ENCODE peak calls at places on chromosome 4, in eight cellular contexts. H is effector memory CD8-positive, alpha-beta T cell; B is endothelial cell; T is T-helper 9 cell; Q is activated CD4-positive, alpha-beta T cell treated with anti-CD3 and anti-CD28 coated beads for 4 hours; J is AG08396; P is stimulated activated CD4-positive, alpha-beta T cell treated with anti-CD3 and anti-CD28 coated beads, Interleukin-15, amount 100 ng/mL, for 1 hour; G is activated CD8-positive, alpha-beta memory T cell treated with anti-CD3 and anti-CD28 coated beads, Interleukin-2, amount 50 U/mL, for 48 hours. X is an unnamed sample.

GRCh38 chr4:128810331-128810870 is 901 bp downstream of the JADE1 start:
- DNase-seq in H (peak), B (peak), T (no peak), Q (peak), J (peak), P (no peak), G (peak), X (no peak)

GRCh38 chr4:13432453-13432852 is 51.7 kb downstream of the RAB28 start:
- DNase-seq in H (no peak), B (no peak), T (no peak), Q (no peak), J (no peak), P (no peak), G (no peak), X (no peak)

GRCh38 chr4:42638993-42639392 is 17.9 kb downstream of the ATP8A1 start:
- DNase-seq in H (no peak), B (no peak), T (no peak), Q (no peak), J (no peak), P (no peak), G (no peak), X (no peak)

GRCh38 chr4:7430368-7430964 is 4.3 kb downstream of the PSAPL1 start:
- DNase-seq in H (no peak), B (no peak), T (no peak), Q (no peak), J (no peak), P (no peak), G (no peak), X (no peak)

GRCh38 chr4:40601641-40602040 is 28.0 kb downstream of the RBM47 start:
- DNase-seq in H (no peak), B (no peak), T (no peak), Q (no peak), J (no peak), P (no peak), G (no peak), X (no peak)

GRCh38 chr4:113636438-113636818 is 125.1 kb downstream of the CAMK2D start:
- DNase-seq in H (peak), B (no peak), T (no peak), Q (peak), J (no peak), P (no peak), G (no peak), X (no peak)

GRCh38 chr4:20684852-20685763 is 15.2 kb upstream of the PACRGL start:
- DNase-seq in H (no peak), B (no peak), T (no peak), Q (no peak), J (peak), P (no peak), G (no peak), X (no peak)

GRCh38 chr4:78845469-78845868 is 69.3 kb downstream of the BMP2K start:
- DNase-seq in H (no peak), B (no peak), T (no peak), Q (no peak), J (no peak), P (no peak), G (no peak), X (no peak)

GRCh38 chr4:25674386-25674785 is 18.7 kb downstream of the SLC34A2 start:
- DNase-seq in H (no peak), B (no peak), T (no peak), Q (no peak), J (no peak), P (no peak), G (no peak), X (no peak)

GRCh38 chr4:113407409-113407808 is 354.1 kb downstream of the CAMK2D start:
- DNase-seq in H (no peak), B (no peak), T (no peak), Q (no peak), J (no peak), P (no peak), G (no peak), X (no peak)

GRCh38 chr4:74161676-74162450 is 3.9 kb downstream of the MTHFD2L start:
- DNase-seq in H (no peak), B (no peak), T (no peak), Q (no peak), J (no peak), P (no peak), G (no peak), X (no peak)

GRCh38 chr4:103375278-103375677 is 177.1 kb upstream of the CENPE start:
- DNase-seq in H (no peak), B (no peak), T (no peak), Q (no peak), J (no peak), P (no peak), G (no peak), X (peak)

GRCh38 chr4:3257125-3257690 is 8.2 kb downstream of the MSANTD1 start:
- DNase-seq in H (no peak), B (no peak), T (no peak), Q (no peak), J (no peak), P (no peak), G (peak), X (no peak)

GRCh38 chr4:25782482-25782881 is 80.3 kb downstream of the SEL1L3 start:
- DNase-seq in H (no peak), B (no peak), T (no peak), Q (no peak), J (no peak), P (no peak), G (no peak), X (no peak)

GRCh38 chr4:135050086-135050717 is 848.6 kb upstream of the PABPC4L start:
- DNase-seq in H (no peak), B (no peak), T (no peak), Q (no peak), J (peak), P (no peak), G (no peak), X (no peak)

GRCh38 chr4:136818811-136819210 is 713.5 kb downstream of the PCDH18 start:
- DNase-seq in H (no peak), B (no peak), T (no peak), Q (no peak), J (no peak), P (no peak), G (no peak), X (no peak)

GRCh38 chr4:23219779-23220408 is 527.2 kb downstream of the GBA3 start:
- DNase-seq in H (no peak), B (no peak), T (no peak), Q (no peak), J (no peak), P (no peak), G (no peak), X (no peak)

GRCh38 chr4:127698789-127699200 is 31.4 kb upstream of the SLC25A31 start:
- DNase-seq in H (no peak), B (no peak), T (no peak), Q (no peak), J (peak), P (no peak), G (no peak), X (peak)

GRCh38 chr4:38414410-38414809 is 249.6 kb upstream of the KLF3 start:
- DNase-seq in H (no peak), B (no peak), T (no peak), Q (no peak), J (no peak), P (no peak), G (no peak), X (no peak)

GRCh38 chr4:21512351-21512750 is 436.2 kb downstream of the KCNIP4 start:
- DNase-seq in H (no peak), B (peak), T (no peak), Q (no peak), J (peak), P (no peak), G (no peak), X (peak)

GRCh38 chr4:12409507-12410190 is 981.0 kb upstream of the HS3ST1 start:
- DNase-seq in H (no peak), B (no peak), T (no peak), Q (no peak), J (no peak), P (no peak), G (no peak), X (no peak)